ENCODE peak calls at places on chromosome 6, in five cellular contexts. V, A, G, L and N are unnamed samples.

GRCh38 chr6:20511858-20512257 is 22.4 kb upstream of the CDKAL1 start:
- DNase-seq in V (no peak), A (no peak), G (no peak), L (no peak), N (no peak)

GRCh38 chr6:31834367-31834703 is 6.8 kb downstream of the HSPA1B start:
- DNase-seq in V (peak; percentile 90), A (no peak), G (peak; percentile 94), L (peak; percentile 91), N (no peak)

GRCh38 chr6:140809694-140810101 is 1323.0 kb upstream of the GJE1 start:
- DNase-seq in V (peak; percentile 42), A (no peak), G (no peak), L (no peak), N (no peak)

GRCh38 chr6:16049178-16049577 is 79.7 kb upstream of the MYLIP start:
- DNase-seq in V (peak; percentile 13), A (no peak), G (no peak), L (no peak), N (peak; percentile 21)

GRCh38 chr6:156396068-156396771 is 381.0 kb upstream of the ARID1B start:
- DNase-seq in V (no peak), A (no peak), G (no peak), L (no peak), N (no peak)

GRCh38 chr6:14283600-14284235 is 166.1 kb downstream of the CD83 start:
- DNase-seq in V (peak; percentile 35), A (no peak), G (no peak), L (no peak), N (no peak)

GRCh38 chr6:11785953-11786579 is 7.5 kb upstream of the ADTRP start:
- DNase-seq in V (no peak), A (no peak), G (no peak), L (no peak), N (no peak)

GRCh38 chr6:117870477-117871243 is 36.4 kb upstream of the SLC35F1 start:
- DNase-seq in V (no peak), A (no peak), G (no peak), L (no peak), N (no peak)

GRCh38 chr6:169656626-169657610 is 44.9 kb downstream of the WDR27 start:
- DNase-seq in V (no peak), A (no peak), G (no peak), L (no peak), N (no peak)

GRCh38 chr6:169853196-169854082 is 102.0 kb downstream of the ERMARD start:
- DNase-seq in V (no peak), A (no peak), G (peak; percentile 26), L (no peak), N (no peak)

GRCh38 chr6:155273438-155273837 is 9.6 kb downstream of the CLDN20 start:
- DNase-seq in V (peak; percentile 88), A (peak; percentile 79), G (no peak), L (no peak), N (peak; percentile 81)

GRCh38 chr6:134447883-134448387 is 130.0 kb upstream of the SGK1 start:
- DNase-seq in V (peak; percentile 77), A (peak; percentile 87), G (no peak), L (no peak), N (no peak)

GRCh38 chr6:5214570-5215052 is 46.1 kb downstream of the LYRM4 start:
- DNase-seq in V (peak; percentile 92), A (no peak), G (no peak), L (no peak), N (no peak)

GRCh38 chr6:158737710-158738615 is 81.2 kb downstream of the EZR start:
- DNase-seq in V (no peak), A (no peak), G (no peak), L (no peak), N (no peak)

GRCh38 chr6:169158182-169158573 is 95.5 kb downstream of the THBS2 start:
- DNase-seq in V (peak; percentile 97), A (no peak), G (peak; percentile 67), L (peak; percentile 88), N (no peak)

GRCh38 chr6:39451831-39452230 is 129.3 kb upstream of the KCNK16 start:
- DNase-seq in V (no peak), A (no peak), G (no peak), L (no peak), N (no peak)

GRCh38 chr6:8627085-8627861 is 191.9 kb upstream of the SLC35B3 start:
- DNase-seq in V (no peak), A (no peak), G (no peak), L (no peak), N (peak; percentile 38)

GRCh38 chr6:159134701-159135364 is 34.4 kb upstream of the FNDC1 start:
- DNase-seq in V (peak; percentile 63), A (no peak), G (no peak), L (peak; percentile 39), N (peak; percentile 2)

GRCh38 chr6:150006961-150007464 is 18.3 kb downstream of the RAET1L start:
- DNase-seq in V (peak; percentile 22), A (no peak), G (no peak), L (no peak), N (no peak)

DNA sequence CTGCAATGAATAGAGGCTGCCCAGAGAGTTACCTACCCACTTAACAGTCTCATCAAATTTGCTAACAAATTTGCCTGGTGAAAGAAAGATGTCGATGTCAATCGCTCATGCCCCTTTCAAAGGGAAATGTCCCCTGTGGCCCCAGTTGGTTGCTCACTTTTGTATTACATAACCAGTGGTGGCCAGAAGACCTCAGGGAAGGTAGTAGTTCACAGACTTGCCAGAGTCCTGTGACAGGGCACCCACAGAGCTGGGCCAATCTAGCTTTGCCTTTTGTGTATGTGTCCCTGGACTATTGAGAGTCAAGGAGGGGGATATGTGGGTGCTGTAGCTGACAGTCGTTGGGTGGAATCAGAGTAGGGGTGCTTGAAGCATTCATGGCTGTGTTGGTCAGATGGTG is 70.7 kb upstream of the CCN6 start:
- DNase-seq in V (no peak), A (no peak), G (no peak), L (no peak), N (no peak)
- TF ChIP-seq CTCF in V (no peak), A (no peak), G (no peak), L (no peak), N (no peak)

DNA sequence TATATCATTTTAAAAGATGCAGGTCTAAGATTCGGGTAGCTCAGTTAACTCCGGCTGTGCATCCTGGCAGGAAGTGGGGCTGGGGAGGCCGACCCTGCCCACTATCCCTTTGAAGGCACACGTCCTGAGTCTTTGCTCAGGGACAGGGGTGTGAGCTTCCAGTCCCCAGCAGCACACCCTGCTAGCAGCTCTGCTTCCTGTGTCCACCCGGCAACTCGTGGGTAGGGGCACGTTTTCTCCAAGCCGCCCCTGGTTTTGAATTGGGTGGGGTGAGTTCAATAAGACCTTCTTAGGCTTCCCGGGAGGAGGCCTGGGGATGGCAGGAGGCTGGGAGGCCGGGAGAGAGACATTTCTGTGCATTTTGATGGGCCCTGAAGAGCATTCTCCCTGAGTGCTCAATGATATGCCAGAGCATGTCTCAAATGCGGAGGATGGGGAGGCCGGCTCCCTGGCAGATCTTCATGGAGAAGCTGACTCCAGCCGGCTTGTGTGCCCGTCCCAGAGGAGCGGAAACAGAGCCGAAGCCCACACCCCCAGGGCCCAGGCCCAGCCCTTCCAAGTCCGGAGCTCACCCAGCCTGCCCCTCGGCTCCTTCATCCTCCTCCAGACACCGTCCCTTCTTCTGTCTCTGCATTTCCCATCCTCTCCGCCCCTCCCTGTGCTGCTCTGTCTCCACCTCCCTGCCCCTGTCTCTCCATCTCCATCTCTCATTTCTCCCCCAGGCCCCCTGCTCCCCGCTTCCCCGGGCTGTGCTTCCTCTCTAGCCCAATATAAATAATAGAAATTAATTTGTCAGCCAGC is 36.3 kb upstream of the ZFAND3 start:
- DNase-seq in V (peak; percentile 35), A (no peak), G (no peak), L (peak; percentile 51), N (no peak)
- H3K4me3 ChIP-seq in V (peak overlapping the region; percentile 13), A (peak overlapping the region; percentile 32), G (peak overlapping the region; percentile 52), L (peak overlapping the region; percentile 30), N (peak overlapping the region; percentile 19)

GRCh38 chr6:33971580-33971979 is 167.8 kb upstream of the MLN start:
- DNase-seq in V (no peak), A (no peak), G (no peak), L (no peak), N (no peak)

GRCh38 chr6:33965766-33966165 is 162.0 kb upstream of the MLN start:
- DNase-seq in V (no peak), A (no peak), G (peak; percentile 7), L (no peak), N (no peak)

GRCh38 chr6:33966536-33966935 is 162.7 kb upstream of the MLN start:
- DNase-seq in V (no peak), A (no peak), G (peak; percentile 7), L (no peak), N (no peak)

GRCh38 chr6:33967266-33967767 is 163.5 kb upstream of the MLN start:
- DNase-seq in V (no peak), A (no peak), G (peak; percentile 35), L (no peak), N (no peak)

DNA sequence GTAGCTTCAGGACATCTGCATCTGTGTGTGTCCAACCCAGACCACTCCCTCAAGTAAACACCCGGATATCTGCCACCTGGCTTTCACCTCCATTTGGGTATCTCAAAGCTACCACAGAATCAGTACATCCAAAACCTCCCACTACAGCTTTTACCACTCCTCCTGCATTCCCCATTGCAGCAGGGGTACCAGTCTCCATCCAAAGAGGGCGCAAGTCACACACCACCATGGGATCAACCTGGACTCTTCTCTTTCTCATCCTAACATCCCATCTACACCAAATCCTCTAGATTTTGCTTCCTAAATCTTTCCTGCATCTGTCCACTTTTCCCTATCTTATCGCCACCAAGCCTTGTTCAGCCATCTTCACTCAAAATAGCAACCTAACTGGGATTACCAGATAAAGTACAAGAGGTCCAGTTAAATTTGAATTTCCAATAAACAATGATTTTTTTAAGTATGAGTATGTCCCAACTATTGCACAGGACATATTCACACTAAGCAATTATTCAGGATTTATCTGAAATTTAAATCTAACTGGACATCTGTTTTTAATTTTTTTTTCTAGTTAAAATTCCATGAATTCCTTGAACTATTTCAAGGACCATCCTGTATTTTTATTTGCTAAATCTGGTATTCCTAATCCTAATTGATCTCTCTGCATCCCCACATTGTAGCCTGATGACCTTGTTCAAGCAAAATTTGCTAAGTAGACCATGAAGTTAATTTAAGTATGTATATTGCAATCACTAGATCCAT is 164.3 kb upstream of the MLN start:
- DNase-seq in V (no peak), A (no peak), G (no peak), L (no peak), N (no peak)
- TF ChIP-seq CTCF in V (peak; percentile 45), A (peak; percentile 25), G (no peak), L (no peak), N (peak; percentile 14)

GRCh38 chr6:35601331-35602132 is 87.2 kb downstream of the FKBP5 start:
- DNase-seq in V (peak; percentile 93), A (no peak), G (no peak), L (peak; percentile 40), N (peak; percentile 61)
- H3K4me3 ChIP-seq in V (no peak overlapping the region), A (peak overlapping the region; percentile 28), G (peak overlapping the region; percentile 11), L (peak overlapping the region; percentile 4), N (no peak overlapping the region)

DNA sequence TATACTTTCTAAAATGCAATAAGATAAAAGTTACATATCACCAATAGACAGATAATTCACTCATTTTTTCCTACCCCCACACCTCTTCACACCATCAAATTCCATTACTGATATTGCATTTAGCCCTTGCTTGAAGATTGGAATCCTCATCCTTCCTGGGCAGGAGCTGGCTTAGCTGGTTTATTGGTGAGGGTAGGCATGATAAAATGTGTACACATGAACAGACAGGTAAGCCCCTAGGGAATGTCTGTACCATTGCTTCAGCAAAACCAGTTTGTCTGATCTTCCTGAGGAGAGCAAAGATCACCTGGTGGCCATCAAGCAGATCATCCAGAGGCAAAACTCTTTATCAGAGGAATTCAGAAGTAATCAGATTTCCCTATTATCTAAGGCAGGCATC is 6.8 kb upstream of the FABP7 start:
- DNase-seq in V (no peak), A (no peak), G (no peak), L (no peak), N (no peak)
- TF ChIP-seq CTCF in V (no peak), A (no peak), G (no peak), L (no peak), N (no peak)

GRCh38 chr6:33017694-33018353 is 8.4 kb upstream of the HLA-DOA start:
- DNase-seq in V (no peak), A (no peak), G (no peak), L (no peak), N (no peak)
- H3K4me3 ChIP-seq in V (no peak overlapping the region), A (no peak overlapping the region), G (peak overlapping the region; percentile 15), L (no peak overlapping the region), N (no peak overlapping the region)